ENCODE peak calls at places on chromosomes 3 and 15, in four cellular contexts. V is fibroblast of lung, X is GM23248, U is mammary epithelial cell. O is an unnamed sample.

GRCh38 chr3:194439915-194440550 is 41.0 kb upstream of the GP5 start:
- DNase-seq in V (peak; percentile 20), X (no peak), U (no peak), O (no peak)

GRCh38 chr3:4107430-4107829 is 195.7 kb upstream of the SETMAR start:
- DNase-seq in V (no peak), X (no peak), U (no peak), O (no peak)

GRCh38 chr15:45314960-45315359 is 62.9 kb downstream of the SLC28A2 start:
- DNase-seq in V (peak; percentile 40), X (no peak), U (no peak), O (no peak)

GRCh38 chr3:179332240-179332639 is 9.4 kb downstream of the ZNF639 start:
- DNase-seq in V (no peak), X (no peak), U (no peak), O (no peak)

GRCh38 chr15:47688573-47689086 is 28.7 kb upstream of the SEMA6D start:
- DNase-seq in V (peak; percentile 89), X (peak; percentile 78), U (peak; percentile 54), O (no peak)

GRCh38 chr15:94834494-94834893 is 603.1 kb downstream of the MCTP2 start:
- DNase-seq in V (no peak), X (no peak), U (no peak), O (no peak)

GRCh38 chr15:31328425-31328998 is 1.9 kb downstream of the KLF13 start:
- DNase-seq in V (no peak), X (peak; percentile 89), U (peak; percentile 49), O (no peak)

GRCh38 chr3:53162672-53163458 is 1.9 kb downstream of the PRKCD start:
- DNase-seq in V (no peak), X (no peak), U (peak; percentile 36), O (no peak)

GRCh38 chr3:195582947-195583346 is 793 bp downstream of the APOD start:
- DNase-seq in V (no peak), X (no peak), U (no peak), O (no peak)

GRCh38 chr3:160458151-160458550 is 8.6 kb upstream of the TRIM59 start:
- DNase-seq in V (no peak), X (no peak), U (no peak), O (no peak)

GRCh38 chr3:197021231-197021630 is 8.4 kb downstream of the MELTF start:
- DNase-seq in V (no peak), X (no peak), U (no peak), O (no peak)

DNA sequence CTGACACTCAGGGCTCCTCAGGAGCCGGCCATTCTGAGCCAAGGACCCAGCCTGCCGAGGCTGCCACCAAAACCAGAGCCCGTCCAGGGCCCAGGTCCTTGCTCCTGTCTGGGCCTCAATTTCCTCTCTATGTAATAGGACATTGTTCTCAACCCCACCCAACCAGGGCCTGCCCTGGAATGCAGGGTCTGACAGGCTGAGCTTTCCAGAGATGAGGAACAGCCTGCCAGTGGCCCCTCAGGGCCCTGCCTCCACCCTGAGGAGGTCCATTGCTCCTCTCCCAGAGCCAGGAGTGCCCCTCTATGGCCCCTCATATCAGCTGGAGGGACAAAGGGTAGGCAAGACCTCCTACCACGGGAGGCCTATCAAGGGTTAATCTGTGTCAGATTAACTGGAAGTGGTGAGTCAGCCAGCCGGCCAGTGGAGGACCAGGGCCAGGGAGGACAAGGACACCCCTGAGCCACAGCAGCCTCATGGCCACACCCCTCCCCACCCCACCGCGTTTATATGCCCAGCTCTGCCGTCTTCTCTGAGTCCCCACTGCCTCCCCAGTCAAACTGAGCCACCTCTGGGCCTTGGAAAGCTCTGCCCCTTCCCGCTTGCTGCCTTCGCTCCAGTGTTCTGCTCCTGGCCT is 6.3 kb downstream of the CCDC33 start:
- DNase-seq in V (no peak), X (peak; percentile 71), U (no peak), O (no peak)
- H3K9ac ChIP-seq in V (no peak overlapping the region), X (no peak overlapping the region), U (no peak overlapping the region), O (no peak overlapping the region)

DNA sequence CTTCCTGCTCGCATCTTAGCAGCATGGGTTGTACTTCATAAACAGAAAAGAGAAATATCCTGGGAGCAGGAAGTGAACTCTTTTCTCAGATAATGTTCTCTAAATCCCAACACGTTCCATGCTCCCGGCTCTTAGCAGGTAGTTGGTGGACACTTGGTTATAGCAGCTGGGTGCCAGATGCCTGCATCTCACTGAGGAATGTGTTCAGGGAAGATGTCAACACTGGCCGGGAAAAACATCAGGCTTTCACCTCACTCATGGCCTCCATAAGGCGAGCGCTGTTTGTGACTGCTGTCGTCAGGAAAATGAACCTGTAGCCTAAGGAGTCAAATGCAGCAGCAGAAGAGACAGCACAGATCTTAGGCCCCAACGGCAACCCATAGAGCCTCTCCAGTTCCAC is 4.4 kb upstream of the PRC1 start:
- DNase-seq in V (no peak), X (no peak), U (no peak), O (no peak)
- H3K36me3 ChIP-seq in V (peaks cover 18% of the 10 kb centered on the region), X (peaks cover 7% of the 10 kb centered on the region), U (peaks cover 25% of the 10 kb centered on the region), O (peaks cover 66% of the 10 kb centered on the region)

GRCh38 chr3:43998374-43998840 is 243.3 kb upstream of the TOPAZ1 start:
- DNase-seq in V (peak; percentile 15), X (peak; percentile 36), U (no peak), O (no peak)
- H3K9ac ChIP-seq in V (peak overlapping the region; percentile 55), X (peak overlapping the region; percentile 35), U (no peak overlapping the region), O (peak overlapping the region; percentile 82)

DNA sequence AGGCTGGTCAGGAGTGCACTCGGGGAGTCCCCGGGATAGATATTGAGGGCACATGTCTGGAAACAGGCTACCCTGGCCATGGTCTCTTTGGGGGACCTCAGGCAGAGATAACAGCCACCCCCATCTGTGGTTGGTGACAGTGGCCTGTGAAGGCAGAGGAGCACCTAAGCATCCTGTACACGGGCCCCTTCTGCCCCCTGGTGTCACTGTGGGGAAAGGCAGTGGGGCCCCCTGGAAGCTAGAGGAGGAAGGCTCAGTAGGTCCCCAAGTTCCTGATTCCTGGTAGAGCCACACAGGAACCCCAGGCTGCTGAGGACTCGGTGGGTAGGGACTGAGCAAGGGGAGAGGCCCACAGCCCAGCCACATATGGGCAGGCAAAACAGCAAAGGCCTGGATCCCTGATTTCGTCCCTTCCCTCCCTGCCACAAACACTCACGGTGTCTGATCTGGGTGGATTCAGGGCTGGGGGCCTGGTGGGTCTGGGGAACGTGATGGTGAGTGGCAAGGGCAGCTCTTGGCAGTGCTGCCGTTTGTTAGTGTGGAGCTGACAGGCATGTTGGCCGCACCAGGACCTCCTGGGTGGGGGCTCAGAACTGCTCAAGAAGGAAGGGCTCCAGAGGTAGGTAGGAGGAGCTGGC is 14.1 kb upstream of the CXCR6 start:
- DNase-seq in V (peak; percentile 30), X (peak; percentile 64), U (no peak), O (no peak)
- H3K36me3 ChIP-seq in V (peaks cover 5% of the 10 kb centered on the region), X (no peaks in the 10 kb centered on the region), U (peaks cover under 1% of the 10 kb centered on the region), O (peaks cover 47% of the 10 kb centered on the region)